ENCODE peak calls at places on chromosomes 11 and 22, in four cellular contexts. H is effector CD4-positive, alpha-beta T cell; D is NCI-H2171 treated with DMSO at 0.1 percent for 48 hours; X is mesothelial cell of epicardium. B is an unnamed sample.

GRCh38 chr11:21289686-21290085 is 620.3 kb downstream of the NELL1 start:
- DNase-seq in D (no peak), H (no peak), X (no peak), B (no peak)

GRCh38 chr11:96753997-96754396 is 364.2 kb downstream of the JRKL start:
- DNase-seq in X (no peak), D (no peak), H (no peak), B (no peak)

GRCh38 chr22:41910599-41911291 is 4.1 kb downstream of the SHISA8 start:
- DNase-seq in X (no peak), H (no peak), D (no peak), B (peak; percentile 29)

GRCh38 chr11:69442012-69442806 is 39.3 kb upstream of the LINC01488 start:
- DNase-seq in X (no peak), D (no peak), H (no peak), B (no peak)

GRCh38 chr11:45527898-45528297 is 137.5 kb downstream of the CHST1 start:
- DNase-seq in H (no peak), X (no peak), D (no peak), B (no peak)

GRCh38 chr11:37699644-37700043 is 1101.6 kb upstream of the RAG2 start:
- DNase-seq in D (peak; percentile 80), X (no peak), H (no peak), B (no peak)

GRCh38 chr11:31236052-31236652 is 133.4 kb downstream of the DCDC1 start:
- DNase-seq in D (peak; percentile 90), H (no peak), X (no peak), B (no peak)

GRCh38 chr11:129373489-129373953 is 2.1 kb upstream of the BARX2 start:
- DNase-seq in D (no peak), H (no peak), X (no peak), B (no peak)

GRCh38 chr22:25896592-25896991 is 154.6 kb downstream of the MYO18B start:
- DNase-seq in X (no peak), D (no peak), H (no peak), B (no peak)

GRCh38 chr11:11510939-11511338 is 110.9 kb downstream of the GALNT18 start:
- DNase-seq in D (peak; percentile 69), X (no peak), H (no peak), B (no peak)

GRCh38 chr11:93085097-93085496 is 112.7 kb downstream of the SLC36A4 start:
- DNase-seq in H (no peak), X (no peak), D (no peak), B (no peak)